ENCODE peak calls at places on chromosomes 4 and X, in five cellular contexts. T is Peyer's patch, U is transverse colon, X is prostate gland, P is breast epithelium. Y is an unnamed sample.

GRCh38 chr4:186081202-186081807 is 12.3 kb downstream of the TLR3 start:
- DNase-seq in T (no peak), U (no peak), P (no peak), X (no peak), Y (no peak)

GRCh38 chr4:84582988-84583870 is at the start of gene CDS1:
- DNase-seq in X (peak; percentile 62), T (peak; percentile 20), P (peak; percentile 22), U (peak; percentile 84), Y (no peak)

GRCh38 chr4:95546866-95547707 is 1.7 kb downstream of the UNC5C start:
- DNase-seq in X (no peak), P (no peak), T (no peak), U (no peak), Y (no peak)

GRCh38 chr4:185039508-185040273 is 21.4 kb downstream of the HELT start:
- DNase-seq in U (peak; percentile 33), P (no peak), X (peak; percentile 54), T (peak; percentile 23), Y (no peak)

GRCh38 chr4:184148871-184149637 is 68.6 kb downstream of the ENPP6 start:
- DNase-seq in X (no peak), P (no peak), T (no peak), U (no peak), Y (no peak)

GRCh38 chr4:37531156-37531555 is 155.0 kb downstream of the RELL1 start:
- DNase-seq in P (no peak), U (no peak), T (no peak), X (no peak), Y (no peak)

GRCh38 chr4:76709454-76709853 is 188.5 kb downstream of the SOWAHB start:
- DNase-seq in P (no peak), U (no peak), T (no peak), X (no peak), Y (no peak)

GRCh38 chrX:47316276-47317025 is 53.9 kb upstream of the ZNF157 start:
- DNase-seq in P (no peak), X (no peak), U (no peak), T (no peak), Y (no peak)

GRCh38 chrX:136268051-136269048 is 17.1 kb upstream of the MAP7D3 start:
- DNase-seq in T (peak; percentile 39), U (peak; percentile 32), P (no peak), X (peak; percentile 4), Y (no peak)

GRCh38 chrX:107574711-107575110 is 53.6 kb upstream of the PRPS1 start:
- DNase-seq in P (no peak), U (no peak), X (no peak), T (no peak), Y (no peak)

GRCh38 chrX:119236599-119237525 is 777 bp downstream of the PGRMC1 start:
- DNase-seq in U (peak; percentile 50), X (peak; percentile 18), T (peak; percentile 16), P (no peak), Y (no peak)

GRCh38 chr4:95155759-95156451 is 392.9 kb downstream of the UNC5C start:
- DNase-seq in X (no peak), P (no peak), U (no peak), T (no peak), Y (no peak)

GRCh38 chr4:62399242-62399641 is 1199.1 kb downstream of the ADGRL3 start:
- DNase-seq in P (no peak), X (no peak), T (no peak), U (no peak), Y (no peak)

GRCh38 chr4:161564230-161564834 is 599.5 kb downstream of the FSTL5 start:
- DNase-seq in U (no peak), T (no peak), X (no peak), P (no peak), Y (no peak)

GRCh38 chr4:11428161-11428700 is 463 bp downstream of the HS3ST1 start:
- DNase-seq in U (no peak), X (peak; percentile 14), T (peak; percentile 28), P (no peak), Y (no peak)

GRCh38 chr4:41178372-41179085 is 35.8 kb downstream of the APBB2 start:
- DNase-seq in U (no peak), T (no peak), X (no peak), P (no peak), Y (no peak)

GRCh38 chrX:124216396-124217124 is 115.9 kb upstream of the TEX13D start:
- DNase-seq in X (no peak), P (no peak), U (no peak), T (no peak), Y (no peak)

GRCh38 chr4:40214038-40214437 is 17.2 kb downstream of the RHOH start:
- DNase-seq in T (peak; percentile 64), X (no peak), U (no peak), P (no peak), Y (no peak)

GRCh38 chrX:410296-410695 is 23.6 kb upstream of the PPP2R3B start:
- DNase-seq in X (no peak), P (no peak), U (no peak), T (no peak), Y (no peak)

GRCh38 chr4:130044788-130045531 is 949.0 kb downstream of the C4orf33 start:
- DNase-seq in P (no peak), T (no peak), U (no peak), X (no peak), Y (no peak)

GRCh38 chr4:53617101-53617680 is 25.9 kb upstream of the LNX1 start:
- DNase-seq in P (no peak), X (no peak), T (no peak), U (no peak), Y (no peak)

GRCh38 chr4:175530655-175531054 is 281.4 kb downstream of the GPM6A start:
- DNase-seq in T (no peak), X (no peak), U (no peak), P (no peak), Y (no peak)

GRCh38 chr4:123827511-123827910 is 430.9 kb downstream of the SPRY1 start:
- DNase-seq in X (no peak), P (no peak), U (no peak), T (no peak), Y (no peak)

GRCh38 chrX:57933321-57933720 is 23.1 kb upstream of the ZXDA start:
- DNase-seq in T (no peak), U (no peak), P (no peak), X (no peak), Y (no peak)

GRCh38 chr4:101345271-101345595 is 2.1 kb downstream of the PPP3CA start:
- DNase-seq in X (peak; percentile 12), T (no peak), U (no peak), P (no peak), Y (no peak)

GRCh38 chr4:39205000-39205399 is 22.7 kb downstream of the WDR19 start:
- DNase-seq in X (no peak), P (no peak), U (no peak), T (no peak), Y (no peak)

GRCh38 chrX:121733514-121733913 is 686.1 kb downstream of the GLUD2 start:
- DNase-seq in U (no peak), P (no peak), X (no peak), T (no peak), Y (no peak)

GRCh38 chr4:127870688-127871087 is 10.0 kb upstream of the PLK4 start:
- DNase-seq in U (no peak), P (no peak), T (no peak), X (no peak), Y (no peak)

GRCh38 chrX:110056419-110056818 is 53.5 kb downstream of the TMEM164 start:
- DNase-seq in U (no peak), T (no peak), X (no peak), P (no peak), Y (no peak)

GRCh38 chr4:39085891-39086290 is 23.9 kb downstream of the KLHL5 start:
- DNase-seq in U (no peak), P (peak; percentile 77), X (no peak), T (no peak), Y (no peak)

GRCh38 chr4:151114338-151114737 is 14.9 kb downstream of the RPS3A start:
- DNase-seq in X (no peak), P (no peak), U (no peak), T (no peak), Y (no peak)
- TF ChIP-seq POLR2A in X (no peak), P (no peak), U (no peak), T (no peak), Y (no peak)

DNA sequence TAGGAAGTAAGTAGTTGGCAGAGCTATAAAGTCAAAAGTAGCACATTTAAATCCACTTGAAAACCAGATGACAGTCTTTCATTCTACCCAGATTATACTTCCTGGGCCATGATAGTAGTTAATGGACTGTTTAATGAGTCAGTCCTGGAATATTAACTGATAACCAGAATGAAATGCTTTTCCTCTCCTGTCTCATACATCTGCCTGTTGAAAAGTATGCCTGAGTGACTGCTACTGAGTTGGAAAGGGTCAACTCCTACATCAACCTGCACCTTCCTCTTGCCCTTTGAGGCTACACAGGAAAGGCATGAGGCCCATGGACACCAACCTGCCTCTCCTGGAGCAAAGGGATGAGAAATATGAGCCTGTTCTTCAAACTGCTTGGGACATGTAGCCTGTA is 36.0 kb upstream of the COX7B2 start:
- DNase-seq in U (no peak), P (no peak), T (no peak), X (no peak), Y (no peak)
- H3K4me1 ChIP-seq in U (no peaks in the 10 kb centered on the region), P (no peaks in the 10 kb centered on the region), T (no peaks in the 10 kb centered on the region), X (no peaks in the 10 kb centered on the region), Y (no peaks in the 10 kb centered on the region)

GRCh38 chr4:89305028-89305427 is 2.6 kb downstream of the GPRIN3 start:
- DNase-seq in X (no peak), U (no peak), P (no peak), T (no peak), Y (no peak)

GRCh38 chr4:89306486-89307184 is 965 bp downstream of the GPRIN3 start:
- DNase-seq in U (no peak), X (no peak), P (no peak), T (no peak), Y (no peak)

GRCh38 chr4:89307446-89308160 is at the start of gene GPRIN3:
- DNase-seq in U (peak; percentile 66), X (peak; percentile 16), P (no peak), T (peak; percentile 56), Y (peak; percentile 4)

GRCh38 chr4:89307185-89307445 is 485 bp downstream of the GPRIN3 start:
- DNase-seq in T (no peak), U (no peak), P (no peak), X (no peak), Y (no peak)

GRCh38 chr4:89305712-89306437 is 1.7 kb downstream of the GPRIN3 start:
- DNase-seq in U (no peak), P (no peak), X (no peak), T (no peak), Y (no peak)
- H3K4me3 ChIP-seq in U (peak overlapping the region; percentile 67), P (peak overlapping the region; percentile 83), X (no peak overlapping the region), T (peak overlapping the region; percentile 47), Y (no peak overlapping the region)

DNA sequence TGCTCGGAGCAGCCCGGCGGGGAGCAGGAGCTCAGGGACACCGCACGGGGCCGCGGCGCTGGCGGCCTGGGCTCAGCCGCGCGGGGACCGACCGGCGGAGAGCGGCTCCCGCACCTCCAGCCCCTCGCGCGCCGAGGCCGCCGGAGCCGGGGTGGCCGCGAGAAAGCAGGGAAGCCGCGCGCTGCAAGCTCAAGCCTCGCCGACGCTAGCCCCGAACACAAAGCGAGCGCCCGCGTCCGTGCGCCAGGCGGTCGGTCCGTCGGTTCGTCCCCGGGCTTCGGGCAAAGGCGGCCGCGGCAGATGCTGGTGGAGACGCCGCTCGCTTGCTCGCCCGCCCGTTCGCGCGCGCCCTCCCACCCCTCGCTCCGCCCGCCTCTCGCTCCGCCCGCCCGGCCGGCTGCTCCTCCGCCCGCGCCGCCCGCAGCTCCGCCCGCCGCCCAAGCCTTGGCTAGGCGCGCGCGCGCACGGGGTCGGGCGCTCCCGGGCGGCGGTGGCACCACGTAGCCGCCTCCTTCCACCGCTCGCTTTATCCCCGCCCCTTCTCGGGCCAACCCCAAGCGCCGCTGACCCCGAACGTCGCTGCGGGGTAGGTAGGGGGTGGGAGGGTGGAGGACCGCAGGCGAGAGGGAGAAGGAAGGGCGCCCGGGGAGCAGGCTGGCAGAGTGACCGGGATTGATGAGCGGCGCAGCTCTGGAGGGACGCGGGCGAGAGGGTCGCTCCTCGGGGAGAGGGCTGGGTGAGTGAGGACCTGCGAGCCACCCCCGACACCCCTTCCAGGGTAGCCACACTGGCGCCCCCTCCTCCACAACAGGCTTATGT is at the start of gene TSPAN5:
- DNase-seq in P (peak; percentile 53), U (peak; percentile 82), T (peak; percentile 77), X (peak; percentile 70), Y (no peak)
- TF ChIP-seq POLR2A in P (no peak), U (no peak), T (peak; percentile 12), X (no peak), Y (no peak)

Y was measured in esophagus squamous epithelium.